ENCODE peak calls at places on chromosomes 5 and 9, in five cellular contexts. One of them, this sample, is unnamed.

GRCh38 chr5:8234179-8234578 is 365.2 kb downstream of the MTRR start:
- DNase-seq in adipocyte: no peak
- DNase-seq in HFFc6: no peak
- DNase-seq in fibroblast of pulmonary artery: no peak
- DNase-seq in activated T-helper 1 cell treated with anti-CD3 and anti-CD28 coated beads, Interleukin-12 subunit alpha, Interleukin-12 subunit beta, Interleukin-2, Interleukin-4 antibody, amounts not matched to agents 30 ng/mL and 10 ng/mL and 1 ng/mL, durations not matched to agents 14 hours and 24 hours and 36 hours: no peak
- DNase-seq in this sample: no peak

GRCh38 chr9:134265078-134265477 is 61.2 kb upstream of the RXRA start:
- DNase-seq in activated T-helper 1 cell treated with anti-CD3 and anti-CD28 coated beads, Interleukin-12 subunit alpha, Interleukin-12 subunit beta, Interleukin-2, Interleukin-4 antibody, amounts not matched to agents 30 ng/mL and 10 ng/mL and 1 ng/mL, durations not matched to agents 14 hours and 24 hours and 36 hours: no peak
- DNase-seq in adipocyte: no peak
- DNase-seq in fibroblast of pulmonary artery: no peak
- DNase-seq in HFFc6: no peak
- DNase-seq in this sample: no peak

GRCh38 chr9:116928884-116929283 is 241.8 kb downstream of the TRIM32 start:
- DNase-seq in adipocyte: no peak
- DNase-seq in HFFc6: no peak
- DNase-seq in activated T-helper 1 cell treated with anti-CD3 and anti-CD28 coated beads, Interleukin-12 subunit alpha, Interleukin-12 subunit beta, Interleukin-2, Interleukin-4 antibody, amounts not matched to agents 30 ng/mL and 10 ng/mL and 1 ng/mL, durations not matched to agents 14 hours and 24 hours and 36 hours: no peak
- DNase-seq in fibroblast of pulmonary artery: no peak
- DNase-seq in this sample: no peak

GRCh38 chr9:98280574-98280973 is 25.1 kb upstream of the TBC1D2 start:
- DNase-seq in fibroblast of pulmonary artery: no peak
- DNase-seq in adipocyte: no peak
- DNase-seq in activated T-helper 1 cell treated with anti-CD3 and anti-CD28 coated beads, Interleukin-12 subunit alpha, Interleukin-12 subunit beta, Interleukin-2, Interleukin-4 antibody, amounts not matched to agents 30 ng/mL and 10 ng/mL and 1 ng/mL, durations not matched to agents 14 hours and 24 hours and 36 hours: no peak
- DNase-seq in HFFc6: no peak
- DNase-seq in this sample: no peak

GRCh38 chr5:167534131-167534530 is 757.3 kb upstream of the WWC1 start:
- DNase-seq in adipocyte: no peak
- DNase-seq in activated T-helper 1 cell treated with anti-CD3 and anti-CD28 coated beads, Interleukin-12 subunit alpha, Interleukin-12 subunit beta, Interleukin-2, Interleukin-4 antibody, amounts not matched to agents 30 ng/mL and 10 ng/mL and 1 ng/mL, durations not matched to agents 14 hours and 24 hours and 36 hours: no peak
- DNase-seq in HFFc6: no peak
- DNase-seq in fibroblast of pulmonary artery: no peak
- DNase-seq in this sample: no peak

GRCh38 chr5:62593331-62593730 is 14.7 kb downstream of the LRRC70 start:
- DNase-seq in activated T-helper 1 cell treated with anti-CD3 and anti-CD28 coated beads, Interleukin-12 subunit alpha, Interleukin-12 subunit beta, Interleukin-2, Interleukin-4 antibody, amounts not matched to agents 30 ng/mL and 10 ng/mL and 1 ng/mL, durations not matched to agents 14 hours and 24 hours and 36 hours: no peak
- DNase-seq in HFFc6: peak
- DNase-seq in adipocyte: peak
- DNase-seq in fibroblast of pulmonary artery: peak
- DNase-seq in this sample: no peak

GRCh38 chr5:145506451-145506850 is 328.7 kb downstream of the PRELID2 start:
- DNase-seq in fibroblast of pulmonary artery: no peak
- DNase-seq in adipocyte: no peak
- DNase-seq in HFFc6: no peak
- DNase-seq in activated T-helper 1 cell treated with anti-CD3 and anti-CD28 coated beads, Interleukin-12 subunit alpha, Interleukin-12 subunit beta, Interleukin-2, Interleukin-4 antibody, amounts not matched to agents 30 ng/mL and 10 ng/mL and 1 ng/mL, durations not matched to agents 14 hours and 24 hours and 36 hours: no peak
- DNase-seq in this sample: no peak

GRCh38 chr5:55904152-55904551 is 53.0 kb downstream of the IL31RA start:
- DNase-seq in fibroblast of pulmonary artery: peak
- DNase-seq in HFFc6: no peak
- DNase-seq in adipocyte: peak
- DNase-seq in activated T-helper 1 cell treated with anti-CD3 and anti-CD28 coated beads, Interleukin-12 subunit alpha, Interleukin-12 subunit beta, Interleukin-2, Interleukin-4 antibody, amounts not matched to agents 30 ng/mL and 10 ng/mL and 1 ng/mL, durations not matched to agents 14 hours and 24 hours and 36 hours: no peak
- DNase-seq in this sample: no peak

GRCh38 chr5:110268985-110269384 is 457.5 kb downstream of the TMEM232 start:
- DNase-seq in fibroblast of pulmonary artery: no peak
- DNase-seq in adipocyte: no peak
- DNase-seq in HFFc6: no peak
- DNase-seq in activated T-helper 1 cell treated with anti-CD3 and anti-CD28 coated beads, Interleukin-12 subunit alpha, Interleukin-12 subunit beta, Interleukin-2, Interleukin-4 antibody, amounts not matched to agents 30 ng/mL and 10 ng/mL and 1 ng/mL, durations not matched to agents 14 hours and 24 hours and 36 hours: no peak
- DNase-seq in this sample: no peak

GRCh38 chr9:76810377-76810957 is 46.2 kb downstream of the PCA3 start:
- DNase-seq in adipocyte: peak
- DNase-seq in activated T-helper 1 cell treated with anti-CD3 and anti-CD28 coated beads, Interleukin-12 subunit alpha, Interleukin-12 subunit beta, Interleukin-2, Interleukin-4 antibody, amounts not matched to agents 30 ng/mL and 10 ng/mL and 1 ng/mL, durations not matched to agents 14 hours and 24 hours and 36 hours: no peak
- DNase-seq in fibroblast of pulmonary artery: peak
- DNase-seq in HFFc6: peak
- DNase-seq in this sample: peak

GRCh38 chr9:107504585-107505455 is 15.3 kb upstream of the KLF4 start:
- DNase-seq in adipocyte: peak
- DNase-seq in HFFc6: peak
- DNase-seq in activated T-helper 1 cell treated with anti-CD3 and anti-CD28 coated beads, Interleukin-12 subunit alpha, Interleukin-12 subunit beta, Interleukin-2, Interleukin-4 antibody, amounts not matched to agents 30 ng/mL and 10 ng/mL and 1 ng/mL, durations not matched to agents 14 hours and 24 hours and 36 hours: no peak
- DNase-seq in fibroblast of pulmonary artery: peak
- DNase-seq in this sample: no peak

GRCh38 chr5:13859285-13859684 is 85.2 kb downstream of the DNAH5 start:
- DNase-seq in HFFc6: no peak
- DNase-seq in fibroblast of pulmonary artery: no peak
- DNase-seq in activated T-helper 1 cell treated with anti-CD3 and anti-CD28 coated beads, Interleukin-12 subunit alpha, Interleukin-12 subunit beta, Interleukin-2, Interleukin-4 antibody, amounts not matched to agents 30 ng/mL and 10 ng/mL and 1 ng/mL, durations not matched to agents 14 hours and 24 hours and 36 hours: no peak
- DNase-seq in adipocyte: peak
- DNase-seq in this sample: no peak

GRCh38 chr9:34343090-34343489 is 13.7 kb downstream of the NUDT2 start:
- DNase-seq in activated T-helper 1 cell treated with anti-CD3 and anti-CD28 coated beads, Interleukin-12 subunit alpha, Interleukin-12 subunit beta, Interleukin-2, Interleukin-4 antibody, amounts not matched to agents 30 ng/mL and 10 ng/mL and 1 ng/mL, durations not matched to agents 14 hours and 24 hours and 36 hours: no peak
- DNase-seq in HFFc6: no peak
- DNase-seq in fibroblast of pulmonary artery: no peak
- DNase-seq in adipocyte: no peak
- DNase-seq in this sample: no peak

GRCh38 chr9:71608021-71608420 is 160.3 kb downstream of the CEMIP2 start:
- DNase-seq in activated T-helper 1 cell treated with anti-CD3 and anti-CD28 coated beads, Interleukin-12 subunit alpha, Interleukin-12 subunit beta, Interleukin-2, Interleukin-4 antibody, amounts not matched to agents 30 ng/mL and 10 ng/mL and 1 ng/mL, durations not matched to agents 14 hours and 24 hours and 36 hours: no peak
- DNase-seq in HFFc6: no peak
- DNase-seq in adipocyte: peak
- DNase-seq in fibroblast of pulmonary artery: no peak
- DNase-seq in this sample: no peak

This sample was measured in DND-41.